ENCODE peak calls at places on chromosomes 4 and X, in nine cellular contexts. One of them, this sample, is unnamed.

GRCh38 chr4:56843421-56843899 is 22.0 kb upstream of the SPINK2 start:
- DNase-seq in omental fat pad: no peak
- DNase-seq in iPS DF 6.9: no peak
- DNase-seq in GM18507: no peak
- DNase-seq in endodermal cell: peak
- DNase-seq in CD4-positive, alpha-beta T cell: no peak
- DNase-seq in NCI-H510A treated with DMSO at 0.1 percent for 48 hours: no peak
- DNase-seq in NCI-H774: no peak
- DNase-seq in NB4: no peak
- DNase-seq in this sample: peak

GRCh38 chr4:36243355-36244256 is 708 bp downstream of the ARAP2 start:
- DNase-seq in omental fat pad: peak
- DNase-seq in iPS DF 6.9: no peak
- DNase-seq in GM18507: no peak
- DNase-seq in endodermal cell: no peak
- DNase-seq in CD4-positive, alpha-beta T cell: peak
- DNase-seq in NCI-H510A treated with DMSO at 0.1 percent for 48 hours: peak
- DNase-seq in NCI-H774: peak
- DNase-seq in NB4: no peak
- DNase-seq in this sample: peak

GRCh38 chr4:164718817-164719216 is 35.1 kb upstream of the SMIM31 start:
- DNase-seq in omental fat pad: no peak
- DNase-seq in iPS DF 6.9: no peak
- DNase-seq in GM18507: no peak
- DNase-seq in endodermal cell: no peak
- DNase-seq in CD4-positive, alpha-beta T cell: no peak
- DNase-seq in NCI-H510A treated with DMSO at 0.1 percent for 48 hours: no peak
- DNase-seq in NCI-H774: no peak
- DNase-seq in NB4: no peak
- DNase-seq in this sample: no peak

GRCh38 chrX:43655961-43656494 is at the start of gene MAOA:
- DNase-seq in omental fat pad: peak
- DNase-seq in iPS DF 6.9: no peak
- DNase-seq in GM18507: no peak
- DNase-seq in endodermal cell: peak
- DNase-seq in CD4-positive, alpha-beta T cell: peak
- DNase-seq in NCI-H510A treated with DMSO at 0.1 percent for 48 hours: peak
- DNase-seq in NCI-H774: peak
- DNase-seq in NB4: no peak
- DNase-seq in this sample: peak

GRCh38 chr4:102612195-102612594 is 111.0 kb downstream of the NFKB1 start:
- DNase-seq in omental fat pad: no peak
- DNase-seq in iPS DF 6.9: no peak
- DNase-seq in GM18507: no peak
- DNase-seq in endodermal cell: no peak
- DNase-seq in CD4-positive, alpha-beta T cell: no peak
- DNase-seq in NCI-H510A treated with DMSO at 0.1 percent for 48 hours: no peak
- DNase-seq in NCI-H774: no peak
- DNase-seq in NB4: no peak
- DNase-seq in this sample: no peak

GRCh38 chr4:110793381-110793801 is 170.5 kb upstream of the PITX2 start:
- DNase-seq in omental fat pad: no peak
- DNase-seq in iPS DF 6.9: no peak
- DNase-seq in GM18507: no peak
- DNase-seq in endodermal cell: no peak
- DNase-seq in CD4-positive, alpha-beta T cell: no peak
- DNase-seq in NCI-H510A treated with DMSO at 0.1 percent for 48 hours: no peak
- DNase-seq in NCI-H774: no peak
- DNase-seq in NB4: no peak
- DNase-seq in this sample: no peak

GRCh38 chr4:845233-845835 is 19.4 kb upstream of the CPLX1 start:
- DNase-seq in omental fat pad: no peak
- DNase-seq in iPS DF 6.9: no peak
- DNase-seq in GM18507: no peak
- DNase-seq in endodermal cell: no peak
- DNase-seq in CD4-positive, alpha-beta T cell: no peak
- DNase-seq in NCI-H510A treated with DMSO at 0.1 percent for 48 hours: no peak
- DNase-seq in NCI-H774: no peak
- DNase-seq in NB4: no peak
- DNase-seq in this sample: no peak

GRCh38 chr4:176002007-176002623 is 63.5 kb upstream of the WDR17 start:
- DNase-seq in omental fat pad: no peak
- DNase-seq in iPS DF 6.9: no peak
- DNase-seq in GM18507: no peak
- DNase-seq in endodermal cell: peak
- DNase-seq in CD4-positive, alpha-beta T cell: no peak
- DNase-seq in NCI-H510A treated with DMSO at 0.1 percent for 48 hours: peak
- DNase-seq in NCI-H774: peak
- DNase-seq in NB4: no peak
- DNase-seq in this sample: peak

GRCh38 chr4:47566566-47566965 is 81.5 kb downstream of the ATP10D start:
- DNase-seq in omental fat pad: no peak
- DNase-seq in iPS DF 6.9: no peak
- DNase-seq in GM18507: no peak
- DNase-seq in endodermal cell: no peak
- DNase-seq in CD4-positive, alpha-beta T cell: no peak
- DNase-seq in NCI-H510A treated with DMSO at 0.1 percent for 48 hours: no peak
- DNase-seq in NCI-H774: no peak
- DNase-seq in NB4: no peak
- DNase-seq in this sample: no peak

GRCh38 chrX:19514791-19515614 is at the start of gene MAP3K15:
- DNase-seq in omental fat pad: no peak
- DNase-seq in iPS DF 6.9: no peak
- DNase-seq in GM18507: peak
- DNase-seq in endodermal cell: peak
- DNase-seq in CD4-positive, alpha-beta T cell: no peak
- DNase-seq in NCI-H510A treated with DMSO at 0.1 percent for 48 hours: no peak
- DNase-seq in NCI-H774: peak
- DNase-seq in NB4: peak
- DNase-seq in this sample: no peak

GRCh38 chr4:114386637-114387233 is 211.9 kb upstream of the UGT8 start:
- DNase-seq in omental fat pad: no peak
- DNase-seq in iPS DF 6.9: no peak
- DNase-seq in GM18507: peak
- DNase-seq in endodermal cell: no peak
- DNase-seq in CD4-positive, alpha-beta T cell: no peak
- DNase-seq in NCI-H510A treated with DMSO at 0.1 percent for 48 hours: peak
- DNase-seq in NCI-H774: no peak
- DNase-seq in NB4: peak
- DNase-seq in this sample: no peak

GRCh38 chr4:122784261-122784660 is 42.4 kb upstream of the FGF2 start:
- DNase-seq in omental fat pad: no peak
- DNase-seq in iPS DF 6.9: no peak
- DNase-seq in GM18507: no peak
- DNase-seq in endodermal cell: no peak
- DNase-seq in CD4-positive, alpha-beta T cell: no peak
- DNase-seq in NCI-H510A treated with DMSO at 0.1 percent for 48 hours: no peak
- DNase-seq in NCI-H774: no peak
- DNase-seq in NB4: no peak
- DNase-seq in this sample: no peak

GRCh38 chr4:24702266-24702665 is 93.1 kb upstream of the SOD3 start:
- DNase-seq in omental fat pad: no peak
- DNase-seq in iPS DF 6.9: no peak
- DNase-seq in GM18507: no peak
- DNase-seq in endodermal cell: no peak
- DNase-seq in CD4-positive, alpha-beta T cell: no peak
- DNase-seq in NCI-H510A treated with DMSO at 0.1 percent for 48 hours: no peak
- DNase-seq in NCI-H774: no peak
- DNase-seq in NB4: no peak
- DNase-seq in this sample: no peak

GRCh38 chr4:184434496-184435066 is 39.8 kb downstream of the IRF2 start:
- DNase-seq in omental fat pad: no peak
- DNase-seq in iPS DF 6.9: no peak
- DNase-seq in GM18507: no peak
- DNase-seq in endodermal cell: no peak
- DNase-seq in CD4-positive, alpha-beta T cell: no peak
- DNase-seq in NCI-H510A treated with DMSO at 0.1 percent for 48 hours: no peak
- DNase-seq in NCI-H774: no peak
- DNase-seq in NB4: no peak
- DNase-seq in this sample: no peak

GRCh38 chr4:160611181-160611580 is 1508.3 kb downstream of the RAPGEF2 start:
- DNase-seq in omental fat pad: no peak
- DNase-seq in iPS DF 6.9: no peak
- DNase-seq in GM18507: no peak
- DNase-seq in endodermal cell: no peak
- DNase-seq in CD4-positive, alpha-beta T cell: no peak
- DNase-seq in NCI-H510A treated with DMSO at 0.1 percent for 48 hours: no peak
- DNase-seq in NCI-H774: no peak
- DNase-seq in NB4: no peak
- DNase-seq in this sample: no peak

GRCh38 chr4:124105212-124105611 is 607.3 kb downstream of the ANKRD50 start:
- DNase-seq in omental fat pad: no peak
- DNase-seq in iPS DF 6.9: no peak
- DNase-seq in GM18507: no peak
- DNase-seq in endodermal cell: no peak
- DNase-seq in CD4-positive, alpha-beta T cell: no peak
- DNase-seq in NCI-H510A treated with DMSO at 0.1 percent for 48 hours: no peak
- DNase-seq in NCI-H774: no peak
- DNase-seq in NB4: no peak
- DNase-seq in this sample: no peak

GRCh38 chr4:168773388-168774195 is 236.5 kb downstream of the CBR4 start:
- DNase-seq in omental fat pad: no peak
- DNase-seq in iPS DF 6.9: no peak
- DNase-seq in GM18507: no peak
- DNase-seq in endodermal cell: no peak
- DNase-seq in CD4-positive, alpha-beta T cell: no peak
- DNase-seq in NCI-H510A treated with DMSO at 0.1 percent for 48 hours: no peak
- DNase-seq in NCI-H774: no peak
- DNase-seq in NB4: no peak
- DNase-seq in this sample: no peak

GRCh38 chr4:118703118-118703517 is 17.9 kb downstream of the METTL14 start:
- DNase-seq in omental fat pad: no peak
- DNase-seq in iPS DF 6.9: no peak
- DNase-seq in GM18507: no peak
- DNase-seq in endodermal cell: no peak
- DNase-seq in CD4-positive, alpha-beta T cell: no peak
- DNase-seq in NCI-H510A treated with DMSO at 0.1 percent for 48 hours: no peak
- DNase-seq in NCI-H774: no peak
- DNase-seq in NB4: no peak
- DNase-seq in this sample: no peak

GRCh38 chr4:177726111-177726510 is 283.9 kb upstream of the AGA start:
- DNase-seq in omental fat pad: no peak
- DNase-seq in iPS DF 6.9: no peak
- DNase-seq in GM18507: no peak
- DNase-seq in endodermal cell: no peak
- DNase-seq in CD4-positive, alpha-beta T cell: no peak
- DNase-seq in NCI-H510A treated with DMSO at 0.1 percent for 48 hours: no peak
- DNase-seq in NCI-H774: no peak
- DNase-seq in NB4: peak
- DNase-seq in this sample: no peak

GRCh38 chr4:6206771-6207290 is 6.5 kb upstream of the JAKMIP1 start:
- DNase-seq in omental fat pad: no peak
- DNase-seq in iPS DF 6.9: no peak
- DNase-seq in GM18507: no peak
- DNase-seq in endodermal cell: no peak
- DNase-seq in CD4-positive, alpha-beta T cell: no peak
- DNase-seq in NCI-H510A treated with DMSO at 0.1 percent for 48 hours: no peak
- DNase-seq in NCI-H774: no peak
- DNase-seq in NB4: no peak
- DNase-seq in this sample: no peak

GRCh38 chr4:114040319-114041116 is 61.1 kb upstream of the ARSJ start:
- DNase-seq in omental fat pad: no peak
- DNase-seq in iPS DF 6.9: no peak
- DNase-seq in GM18507: no peak
- DNase-seq in endodermal cell: no peak
- DNase-seq in CD4-positive, alpha-beta T cell: no peak
- DNase-seq in NCI-H510A treated with DMSO at 0.1 percent for 48 hours: no peak
- DNase-seq in NCI-H774: no peak
- DNase-seq in NB4: peak
- DNase-seq in this sample: no peak

GRCh38 chr4:155604718-155605601 is 61.7 kb upstream of the GUCY1A1 start:
- DNase-seq in omental fat pad: no peak
- DNase-seq in iPS DF 6.9: no peak
- DNase-seq in GM18507: no peak
- DNase-seq in endodermal cell: no peak
- DNase-seq in CD4-positive, alpha-beta T cell: no peak
- DNase-seq in NCI-H510A treated with DMSO at 0.1 percent for 48 hours: no peak
- DNase-seq in NCI-H774: no peak
- DNase-seq in NB4: no peak
- DNase-seq in this sample: no peak

GRCh38 chr4:29553842-29554241 is 1166.3 kb upstream of the PCDH7 start:
- DNase-seq in omental fat pad: no peak
- DNase-seq in iPS DF 6.9: no peak
- DNase-seq in GM18507: no peak
- DNase-seq in endodermal cell: no peak
- DNase-seq in CD4-positive, alpha-beta T cell: no peak
- DNase-seq in NCI-H510A treated with DMSO at 0.1 percent for 48 hours: no peak
- DNase-seq in NCI-H774: no peak
- DNase-seq in NB4: no peak
- DNase-seq in this sample: no peak

GRCh38 chr4:106676173-106676921 is 307.8 kb upstream of the GIMD1 start:
- DNase-seq in omental fat pad: no peak
- DNase-seq in iPS DF 6.9: no peak
- DNase-seq in GM18507: no peak
- DNase-seq in endodermal cell: no peak
- DNase-seq in CD4-positive, alpha-beta T cell: no peak
- DNase-seq in NCI-H510A treated with DMSO at 0.1 percent for 48 hours: no peak
- DNase-seq in NCI-H774: no peak
- DNase-seq in NB4: peak
- DNase-seq in this sample: no peak

GRCh38 chr4:8113611-8114343 is 44.8 kb downstream of the ABLIM2 start:
- DNase-seq in omental fat pad: no peak
- DNase-seq in iPS DF 6.9: no peak
- DNase-seq in GM18507: no peak
- DNase-seq in endodermal cell: no peak
- DNase-seq in CD4-positive, alpha-beta T cell: no peak
- DNase-seq in NCI-H510A treated with DMSO at 0.1 percent for 48 hours: no peak
- DNase-seq in NCI-H774: no peak
- DNase-seq in NB4: no peak
- DNase-seq in this sample: no peak

GRCh38 chr4:2651998-2652397 is 104.1 kb downstream of the TNIP2 start:
- DNase-seq in omental fat pad: no peak
- DNase-seq in iPS DF 6.9: no peak
- DNase-seq in GM18507: no peak
- DNase-seq in endodermal cell: no peak
- DNase-seq in CD4-positive, alpha-beta T cell: no peak
- DNase-seq in NCI-H510A treated with DMSO at 0.1 percent for 48 hours: peak
- DNase-seq in NCI-H774: no peak
- DNase-seq in NB4: no peak
- DNase-seq in this sample: no peak

GRCh38 chr4:4860381-4860802 is 927 bp downstream of the MSX1 start:
- DNase-seq in omental fat pad: no peak
- DNase-seq in iPS DF 6.9: no peak
- DNase-seq in GM18507: no peak
- DNase-seq in endodermal cell: peak
- DNase-seq in CD4-positive, alpha-beta T cell: no peak
- DNase-seq in NCI-H510A treated with DMSO at 0.1 percent for 48 hours: no peak
- DNase-seq in NCI-H774: no peak
- DNase-seq in NB4: peak
- DNase-seq in this sample: no peak